ENCODE peak calls at places on chromosomes 6 and 20, in eight cellular contexts. L is colonic mucosa; Q is HTR-8/SVneo; U is AG04450; G is left cardiac atrium; D is AG08396; T is activated CD4-positive, alpha-beta T cell treated with anti-CD3 and anti-CD28 coated beads for 48 hours; A is posterior vena cava. Y is an unnamed sample.

GRCh38 chr6:142867355-142867801 is 77.6 kb downstream of the HIVEP2 start:
- DNase-seq in Q (no peak), G (no peak), D (no peak), U (no peak), T (no peak), L (no peak), A (no peak), Y (no peak)

GRCh38 chr6:113329942-113330897 is 526.9 kb upstream of the MARCKS start:
- DNase-seq in Q (no peak), G (no peak), U (no peak), T (no peak), D (no peak), A (no peak), L (no peak), Y (no peak)

GRCh38 chr6:127366281-127367022 is 23.0 kb upstream of the ECHDC1 start:
- DNase-seq in G (peak), Q (peak), L (no peak), T (no peak), D (peak), A (no peak), U (peak), Y (peak)

GRCh38 chr6:32855467-32856174 is 1.6 kb downstream of the PSMB9 start:
- DNase-seq in A (no peak), G (no peak), T (no peak), Q (no peak), U (no peak), L (no peak), D (no peak), Y (no peak)

GRCh38 chr6:14719273-14719672 is 526.6 kb upstream of the JARID2 start:
- DNase-seq in L (no peak), A (no peak), T (no peak), G (no peak), D (no peak), Q (no peak), U (no peak), Y (no peak)

GRCh38 chr6:138972226-138972665 is 15.8 kb downstream of the REPS1 start:
- DNase-seq in L (no peak), A (no peak), G (no peak), T (no peak), Q (no peak), D (no peak), U (no peak), Y (no peak)

GRCh38 chr6:85756982-85757381 is 114.3 kb upstream of the SYNCRIP start:
- DNase-seq in G (no peak), U (no peak), Q (peak), L (no peak), A (no peak), D (peak), T (no peak), Y (no peak)

GRCh38 chr6:52271852-52272460 is 12.6 kb downstream of the MCM3 start:
- DNase-seq in L (no peak), U (no peak), Q (no peak), D (no peak), T (no peak), G (no peak), A (no peak), Y (no peak)

GRCh38 chr6:31438677-31439076 is 35.3 kb downstream of the MICA start:
- DNase-seq in G (no peak), U (no peak), L (no peak), Q (no peak), D (no peak), T (no peak), A (no peak), Y (no peak)

GRCh38 chr6:83958250-83958685 is 75.3 kb upstream of the MRAP2 start:
- DNase-seq in G (no peak), D (no peak), Q (peak), T (no peak), L (no peak), U (peak), A (no peak), Y (no peak)

GRCh38 chr20:36466089-36466488 is 75.2 kb upstream of the MYL9 start:
- DNase-seq in T (peak), G (no peak), A (no peak), L (no peak), U (no peak), Q (no peak), D (no peak), Y (no peak)

GRCh38 chr20:7950387-7950786 is 10.1 kb upstream of the HAO1 start:
- DNase-seq in A (no peak), D (no peak), G (no peak), T (no peak), Q (no peak), U (no peak), L (no peak), Y (no peak)

GRCh38 chr20:58286729-58287128 is 22.8 kb upstream of the RAB22A start:
- DNase-seq in U (no peak), D (no peak), Q (no peak), L (no peak), A (no peak), G (no peak), T (no peak), Y (no peak)

GRCh38 chr6:16776394-16777017 is 15.2 kb upstream of the ATXN1 start:
- DNase-seq in A (no peak), G (peak), T (no peak), Q (no peak), L (no peak), D (no peak), U (no peak), Y (no peak)

Y was measured in mucosa of descending colon.